ENCODE peak calls at places on chromosomes 1 and 21, in seven cellular contexts. K, S, R, H, T, F and J are unnamed samples.

GRCh38 chr1:31683997-31684396 is 19.8 kb downstream of the COL16A1 start:
- DNase-seq in H (peak), T (no peak), S (no peak), K (no peak), F (no peak), R (no peak), J (no peak)

GRCh38 chr1:22745675-22746585 is 35.3 kb downstream of the EPHB2 start:
- DNase-seq in R (peak), F (no peak), T (peak), S (peak), H (peak), K (peak), J (no peak)

GRCh38 chr1:98371767-98372166 is 289.8 kb upstream of the SNX7 start:
- DNase-seq in K (no peak), F (no peak), R (no peak), S (no peak), H (no peak), T (no peak), J (no peak)

GRCh38 chr1:205870236-205870635 is 20.3 kb upstream of the PM20D1 start:
- DNase-seq in K (no peak), T (no peak), S (no peak), R (no peak), H (peak), F (no peak), J (no peak)

GRCh38 chr1:17648457-17649145 is 106.5 kb upstream of the ACTL8 start:
- DNase-seq in H (no peak), R (peak), T (no peak), K (no peak), S (peak), F (no peak), J (no peak)

GRCh38 chr1:57026942-57027341 is 61.1 kb upstream of the C8B start:
- DNase-seq in F (no peak), T (no peak), R (no peak), K (no peak), H (no peak), S (no peak), J (no peak)

GRCh38 chr1:156281281-156282142 is 1.1 kb downstream of the SMG5 start:
- DNase-seq in K (peak), T (peak), R (no peak), F (no peak), H (peak), S (peak), J (no peak)

GRCh38 chr1:81606656-81607055 is 194.1 kb upstream of the ADGRL2 start:
- DNase-seq in S (no peak), F (no peak), T (no peak), K (peak), R (no peak), H (no peak), J (no peak)

GRCh38 chr1:54547601-54548388 is at the start of gene ACOT11:
- DNase-seq in F (no peak), H (peak), R (no peak), S (peak), K (peak), T (peak), J (no peak)

GRCh38 chr21:27495836-27496235 is 528.9 kb upstream of the ADAMTS5 start:
- DNase-seq in H (no peak), R (no peak), K (no peak), T (no peak), S (no peak), F (no peak), J (no peak)

GRCh38 chr1:162733336-162733590 is 57.2 kb upstream of the HSD17B7 start:
- DNase-seq in H (no peak), T (no peak), F (no peak), S (no peak), K (no peak), R (no peak), J (no peak)

GRCh38 chr1:162734047-162734446 is 56.5 kb upstream of the HSD17B7 start:
- DNase-seq in T (no peak), H (no peak), R (no peak), K (no peak), S (no peak), F (no peak), J (no peak)

GRCh38 chr1:162732094-162732493 is 58.4 kb upstream of the HSD17B7 start:
- DNase-seq in K (no peak), S (no peak), H (no peak), F (no peak), T (no peak), R (no peak), J (no peak)

GRCh38 chr1:162736184-162736583 is 54.3 kb upstream of the HSD17B7 start:
- DNase-seq in K (no peak), S (no peak), F (no peak), H (no peak), R (no peak), T (no peak), J (no peak)

DNA sequence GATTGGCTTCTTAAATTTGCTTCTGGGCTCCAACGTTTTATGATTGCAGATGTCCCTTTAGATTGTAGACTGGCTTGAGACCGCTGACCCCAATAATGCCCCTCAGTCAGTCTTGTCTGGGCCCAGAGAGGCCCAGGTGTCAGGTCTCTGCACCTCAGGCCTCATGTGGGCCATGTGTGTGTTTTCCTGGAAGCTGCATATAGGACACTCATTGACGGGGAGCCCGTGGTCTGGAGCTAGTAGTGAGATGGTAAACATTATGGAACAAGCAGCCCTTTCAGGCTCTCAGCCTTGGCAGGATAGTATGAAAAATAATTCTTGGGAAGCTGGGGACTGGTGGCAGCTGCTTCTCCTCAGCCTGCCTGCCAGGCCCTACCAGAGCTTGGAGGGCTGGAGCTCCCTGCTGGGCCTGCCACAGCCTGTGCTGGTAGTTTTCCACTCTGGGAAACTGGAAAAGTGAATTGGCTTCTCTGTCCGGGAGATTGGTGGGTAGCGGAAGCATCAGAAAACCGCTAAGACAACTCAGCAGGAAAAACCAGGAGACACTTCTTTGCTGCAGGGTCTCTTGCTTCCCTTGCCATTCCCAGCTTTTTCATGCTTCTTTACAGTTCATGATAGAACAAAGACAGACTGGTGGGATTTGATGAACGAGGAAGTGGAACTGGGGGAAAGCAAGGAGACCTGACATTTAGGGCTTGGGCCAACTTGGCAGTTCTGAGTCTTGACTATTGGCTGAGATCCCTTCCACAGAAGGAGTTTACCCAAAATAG is 57.8 kb upstream of the HSD17B7 start:
- DNase-seq in R (no peak), S (no peak), H (no peak), F (no peak), T (no peak), K (peak), J (no peak)
- H3K4me3 ChIP-seq in R (no peak), S (no peak), H (no peak), F (no peak), T (no peak), K (no peak), J (no peak)

GRCh38 chr21:45589686-45590245 is 47.5 kb upstream of the SLC19A1 start:
- DNase-seq in F (no peak), T (no peak), R (no peak), S (no peak), K (no peak), H (no peak), J (no peak)
- H3K9ac ChIP-seq in F (no peak), T (no peak), R (no peak), S (no peak), K (no peak), H (peak), J (peak)

GRCh38 chr1:113861641-113862040 is 9.9 kb downstream of the PTPN22 start:
- DNase-seq in T (no peak), R (no peak), S (no peak), F (no peak), K (no peak), H (no peak), J (no peak)

GRCh38 chr1:113858418-113858817 is 13.1 kb downstream of the PTPN22 start:
- DNase-seq in T (no peak), K (no peak), S (no peak), R (no peak), H (no peak), F (no peak), J (no peak)

GRCh38 chr1:113858982-113859381 is 12.5 kb downstream of the PTPN22 start:
- DNase-seq in F (no peak), R (no peak), T (no peak), H (no peak), K (no peak), S (no peak), J (no peak)

GRCh38 chr1:113860891-113861290 is 10.6 kb downstream of the PTPN22 start:
- DNase-seq in F (no peak), T (peak), S (peak), R (peak), K (peak), H (no peak), J (no peak)

GRCh38 chr1:113859478-113860175 is 11.9 kb downstream of the PTPN22 start:
- DNase-seq in T (no peak), H (no peak), K (no peak), S (no peak), F (no peak), R (no peak), J (no peak)
- H3K4me3 ChIP-seq in T (no peak), H (no peak), K (no peak), S (no peak), F (no peak), R (no peak), J (no peak)

GRCh38 chr1:178577882-178578281 is 65.0 kb downstream of the TEX35 start:
- DNase-seq in K (no peak), H (no peak), T (no peak), S (no peak), R (no peak), F (no peak), J (no peak)

GRCh38 chr1:178578541-178578940 is 65.6 kb downstream of the TEX35 start:
- DNase-seq in H (no peak), K (no peak), S (no peak), T (no peak), R (no peak), F (no peak), J (no peak)

GRCh38 chr1:178579562-178579961 is 66.7 kb downstream of the TEX35 start:
- DNase-seq in K (no peak), F (no peak), R (no peak), H (no peak), S (no peak), T (no peak), J (no peak)

GRCh38 chr1:178580096-178580495 is 67.2 kb downstream of the TEX35 start:
- DNase-seq in R (no peak), S (no peak), T (no peak), F (no peak), K (no peak), H (no peak), J (no peak)

DNA sequence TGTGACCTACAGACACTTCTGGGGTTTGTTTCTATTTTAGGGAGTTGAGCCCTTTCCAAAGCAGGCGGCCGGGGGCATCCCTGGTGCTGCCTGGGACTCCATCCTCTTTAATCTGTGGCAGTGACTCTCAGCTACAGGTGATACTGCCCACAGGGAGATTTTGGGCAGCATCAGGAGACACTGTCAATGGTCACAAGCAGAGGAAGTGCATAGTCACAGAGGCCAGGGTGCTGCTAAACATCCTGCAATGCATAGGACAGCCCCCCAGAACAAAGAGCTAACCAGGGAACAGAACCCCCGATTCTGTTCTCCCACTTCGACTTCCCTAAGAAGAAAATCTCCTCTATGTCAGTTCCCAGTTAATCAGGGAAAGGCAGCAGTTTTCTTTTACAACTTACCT is 66.2 kb downstream of the TEX35 start:
- DNase-seq in R (no peak), F (no peak), H (no peak), K (no peak), S (no peak), T (no peak), J (no peak)
- H3K9ac ChIP-seq in R (no peak), F (no peak), H (no peak), K (no peak), S (no peak), T (no peak), J (no peak)